ENCODE peak calls at places on chromosomes 7 and 10, in five cellular contexts. B is HFF-Myc, G is retinal pigment epithelial cell, A is body of pancreas, F is astrocyte. P is an unnamed sample.

GRCh38 chr10:47325303-47326291 is 3.3 kb downstream of the GDF2 start:
- DNase-seq in A (no peak), G (no peak), B (no peak), F (no peak), P (no peak)

GRCh38 chr7:5382281-5383041 is 41.2 kb downstream of the TNRC18 start:
- DNase-seq in B (no peak), F (peak; percentile 12), A (peak; percentile 46), G (no peak), P (no peak)

GRCh38 chr7:130732980-130733865 is 784 bp downstream of the KLF14 start:
- DNase-seq in G (no peak), F (no peak), A (peak; percentile 68), B (no peak), P (no peak)

GRCh38 chr10:130766071-130766470 is 545.5 kb downstream of the TCERG1L start:
- DNase-seq in B (no peak), A (no peak), G (no peak), F (no peak), P (no peak)

GRCh38 chr10:44913312-44914079 is 2.4 kb downstream of the TMEM72 start:
- DNase-seq in B (no peak), A (no peak), G (peak; percentile 97), F (no peak), P (no peak)

GRCh38 chr10:124318076-124318475 is 100.6 kb downstream of the OAT start:
- DNase-seq in F (no peak), B (no peak), A (no peak), G (no peak), P (no peak)

GRCh38 chr10:91880310-91880709 is 29.0 kb downstream of the FGFBP3 start:
- DNase-seq in A (no peak), G (no peak), F (no peak), B (peak; percentile 27), P (peak; percentile 53)

GRCh38 chr10:126576336-126576735 is 94.2 kb downstream of the C10orf90 start:
- DNase-seq in G (no peak), F (peak; percentile 75), A (no peak), B (no peak), P (peak; percentile 13)

GRCh38 chr10:6115411-6115800 is 26.6 kb downstream of the RBM17 start:
- DNase-seq in G (no peak), B (no peak), A (no peak), F (no peak), P (peak; percentile 32)

DNA sequence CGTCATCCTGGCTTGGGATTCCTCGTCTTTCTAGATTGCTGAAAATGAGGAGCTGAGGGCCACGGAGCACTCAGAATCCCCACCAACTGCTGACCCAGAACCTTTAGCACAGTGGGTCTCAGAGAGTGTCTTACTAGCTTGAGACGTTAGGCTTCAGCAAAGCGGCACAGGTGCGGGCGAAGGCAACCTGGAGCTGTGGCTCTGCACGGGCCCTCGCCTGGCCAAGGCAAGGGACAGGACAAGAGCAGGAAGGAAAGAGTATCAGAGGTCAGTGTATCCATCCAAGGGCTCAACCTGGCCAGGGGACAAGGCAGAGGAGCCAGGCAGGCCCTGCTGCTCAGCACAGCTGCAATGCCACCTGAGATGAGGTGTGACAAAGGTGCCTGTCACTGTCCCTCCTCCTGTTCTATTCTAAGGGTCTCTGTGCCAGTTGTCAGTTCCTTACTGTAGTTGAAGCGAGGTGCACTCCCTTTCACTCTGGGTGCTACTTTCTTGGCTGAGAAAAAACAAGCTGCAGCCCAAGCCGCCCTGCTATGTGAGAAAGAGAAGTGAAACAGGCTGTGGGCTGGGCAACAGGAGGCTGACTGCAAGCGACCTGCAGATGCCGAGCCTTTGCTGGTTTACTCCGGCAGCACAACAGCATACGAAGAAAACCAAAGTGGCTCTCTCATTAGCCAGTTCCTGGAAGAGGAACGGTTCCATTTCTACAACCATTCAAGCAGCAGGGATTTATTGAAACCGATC is 33.3 kb upstream of the KDM7A start:
- DNase-seq in G (no peak), B (no peak), A (no peak), F (no peak), P (no peak)
- H3K4me3 ChIP-seq in G (no peak overlapping the region), B (no peak overlapping the region), A (no peak overlapping the region), F (no peak overlapping the region), P (no peak overlapping the region)

DNA sequence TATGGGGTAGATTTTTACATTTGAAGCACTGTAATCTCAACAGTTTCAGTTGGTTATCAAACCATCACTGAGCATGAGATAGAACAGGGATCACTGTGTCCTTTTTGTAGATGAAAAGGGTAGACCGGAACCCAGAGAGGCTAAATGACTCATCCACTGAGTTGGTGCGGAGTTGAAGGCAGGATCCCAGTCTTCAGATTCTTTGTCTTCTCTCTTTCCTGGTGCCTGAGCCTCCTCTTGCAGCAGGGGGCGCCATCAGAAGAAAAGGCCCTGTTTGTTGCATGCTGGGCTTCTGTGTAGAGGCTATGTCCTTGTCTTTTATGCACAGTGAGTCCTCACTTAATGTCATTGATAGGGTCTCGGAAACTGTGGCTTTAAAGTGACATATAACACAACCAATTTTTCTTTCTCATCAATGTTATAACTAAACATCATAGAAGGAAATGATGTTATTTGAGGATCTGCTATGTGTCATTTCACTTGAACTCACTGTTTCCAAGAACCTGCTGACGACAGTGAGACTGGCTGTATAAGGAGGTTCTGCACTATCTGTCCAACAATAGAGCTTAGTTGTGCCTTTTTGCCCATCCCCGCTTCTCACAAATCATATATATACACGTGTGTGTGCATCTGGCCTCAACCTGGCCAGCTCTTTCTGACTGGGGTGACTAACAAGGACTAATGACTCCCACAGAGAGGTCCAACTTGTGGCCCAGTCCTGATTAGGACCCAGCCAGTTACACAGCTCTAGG is 14.3 kb downstream of the ZNF282 start:
- DNase-seq in B (peak; percentile 17), G (no peak), A (peak; percentile 29), F (peak; percentile 49), P (peak; percentile 59)
- TF ChIP-seq CTCF in B (peak; percentile 84), G (peak; percentile 87), A (peak; percentile 28), F (peak; percentile 77), P (peak; percentile 61)

GRCh38 chr10:86755740-86756510 is 494 bp upstream of the BMPR1A start:
- DNase-seq in F (peak; percentile 77), B (peak; percentile 46), A (peak; percentile 94), G (peak; percentile 47), P (peak; percentile 80)

GRCh38 chr10:86757110-86757790 is 831 bp downstream of the BMPR1A start:
- DNase-seq in G (no peak), B (peak; percentile 29), F (peak; percentile 52), A (peak; percentile 60), P (peak; percentile 75)

GRCh38 chr10:86759073-86759672 is 2.8 kb downstream of the BMPR1A start:
- DNase-seq in F (no peak), G (no peak), A (no peak), B (no peak), P (peak; percentile 39)

GRCh38 chr10:86756511-86757109 is at the start of gene BMPR1A:
- DNase-seq in F (no peak), B (no peak), A (peak; percentile 93), G (peak; percentile 55), P (no peak)

GRCh38 chr10:86758231-86759072 is 2.0 kb downstream of the BMPR1A start:
- DNase-seq in G (no peak), A (no peak), B (no peak), F (no peak), P (peak; percentile 38)
- H3K4me3 ChIP-seq in G (peak overlapping the region; percentile 78), A (no peak overlapping the region), B (peak overlapping the region; percentile 85), F (peak overlapping the region; percentile 80), P (peak overlapping the region; percentile 76)

GRCh38 chr7:121337398-121337797 is 8.6 kb downstream of the WNT16 start:
- DNase-seq in A (no peak), B (no peak), F (no peak), G (no peak), P (peak; percentile 23)
- TF ChIP-seq CTCF in A (peak; percentile 30), B (no peak), F (peak; percentile 21), G (peak; percentile 51), P (no peak)

GRCh38 chr10:77636286-77636966 is 1.2 kb downstream of the KCNMA1 start:
- DNase-seq in F (no peak), G (no peak), A (no peak), B (no peak), P (no peak)
- H3K4me3 ChIP-seq in F (peak overlapping the region; percentile 78), G (peak overlapping the region; percentile 76), A (peak overlapping the region; percentile 46), B (peak overlapping the region; percentile 66), P (peak overlapping the region; percentile 80)

GRCh38 chr10:97701438-97702064 is 12.0 kb upstream of the MARVELD1 start:
- DNase-seq in B (peak; percentile 73), F (peak; percentile 33), A (peak; percentile 64), G (no peak), P (peak; percentile 90)
- TF ChIP-seq CTCF in B (peak; percentile 96), F (peak; percentile 83), A (peak; percentile 83), G (peak; percentile 97), P (peak; percentile 99)

DNA sequence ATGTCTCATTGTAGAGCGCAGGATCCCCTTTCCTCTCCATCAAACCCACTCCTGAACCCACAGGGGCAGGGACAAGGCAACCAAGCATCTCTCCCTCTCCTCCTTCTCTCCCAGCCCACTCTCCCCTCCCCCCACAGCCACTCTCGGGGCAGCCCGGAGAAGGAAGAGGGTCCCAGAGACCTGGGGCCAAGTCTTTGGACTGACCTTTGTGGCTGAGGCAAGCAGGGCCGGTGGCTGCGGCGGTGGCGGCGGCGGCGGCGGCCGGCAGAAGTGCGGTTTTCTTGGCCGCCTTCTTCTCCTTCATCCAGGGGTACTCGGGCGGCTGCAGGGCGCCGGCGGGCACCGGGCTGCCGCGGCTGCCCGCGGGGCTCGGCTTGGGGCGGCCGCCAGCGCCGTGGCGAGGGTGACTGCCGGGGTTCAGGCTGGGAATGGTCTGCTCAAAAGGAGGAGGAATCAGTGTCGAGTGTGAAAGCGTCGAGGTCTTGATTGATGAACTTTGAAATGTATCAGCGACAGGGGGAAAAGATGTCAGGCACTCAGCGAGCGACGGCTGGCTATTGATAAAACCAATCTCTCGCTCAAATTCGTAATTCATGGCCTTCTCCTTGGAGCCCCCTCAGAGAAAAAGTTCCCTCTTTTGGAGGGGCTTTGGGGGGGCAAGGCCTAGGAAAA is 441 bp downstream of the HOXA2 start:
- DNase-seq in F (peak; percentile 36), G (no peak), A (no peak), B (no peak), P (no peak)
- H3K4me3 ChIP-seq in F (peak overlapping the region; percentile 50), G (no peak overlapping the region), A (no peak overlapping the region), B (no peak overlapping the region), P (peak overlapping the region; percentile 69)

GRCh38 chr10:29765330-29765729 is 130.6 kb upstream of the SVIL start:
- DNase-seq in B (no peak), F (no peak), G (no peak), A (no peak), P (no peak)
- TF ChIP-seq CTCF in B (no peak), F (no peak), G (no peak), A (no peak), P (no peak)

GRCh38 chr10:77034795-77035194 is 602.8 kb downstream of the KCNMA1 start:
- DNase-seq in B (no peak), G (no peak), A (no peak), F (no peak), P (no peak)

GRCh38 chr10:77038412-77038806 is 599.2 kb downstream of the KCNMA1 start:
- DNase-seq in G (no peak), B (no peak), F (no peak), A (no peak), P (no peak)

GRCh38 chr10:77041636-77042258 is 595.9 kb downstream of the KCNMA1 start:
- DNase-seq in F (no peak), B (no peak), G (no peak), A (peak; percentile 12), P (no peak)

GRCh38 chr10:77036993-77037734 is 600.4 kb downstream of the KCNMA1 start:
- DNase-seq in A (no peak), F (no peak), G (no peak), B (no peak), P (no peak)

GRCh38 chr10:77037735-77038411 is 599.7 kb downstream of the KCNMA1 start:
- DNase-seq in B (no peak), G (no peak), A (peak; percentile 16), F (no peak), P (no peak)
- H3K4me3 ChIP-seq in B (no peak overlapping the region), G (no peak overlapping the region), A (no peak overlapping the region), F (no peak overlapping the region), P (no peak overlapping the region)

GRCh38 chr7:100975391-100975821 is 6.0 kb downstream of the MUC12 start:
- DNase-seq in F (no peak), G (no peak), B (no peak), A (no peak), P (no peak)
- TF ChIP-seq CTCF in F (no peak), G (no peak), B (no peak), A (no peak), P (no peak)